ENCODE peak calls at places on chromosomes 13 and 19, in ten cellular contexts. G, L, U, H, X, T, M, R, W and O are unnamed samples.

GRCh38 chr13:62251734-62252133 is 836.1 kb upstream of the PCDH20 start:
- DNase-seq in G (no peak), L (no peak), U (no peak), H (no peak), X (no peak), T (no peak), M (no peak), R (no peak), W (no peak), O (no peak)

GRCh38 chr19:40976724-40977123 is 14.4 kb upstream of the CYP2B6 start:
- DNase-seq in G (no peak), L (no peak), U (no peak), H (no peak), X (no peak), T (no peak), M (no peak), R (no peak), W (no peak), O (no peak)

GRCh38 chr19:15551183-15552004 is 43.1 kb downstream of the CYP4F22 start:
- DNase-seq in G (peak), L (peak), U (peak), H (no peak), X (peak), T (no peak), M (peak), R (peak), W (no peak), O (peak)

GRCh38 chr19:21668072-21668471 is 99.3 kb downstream of the ZNF100 start:
- DNase-seq in G (no peak), L (no peak), U (no peak), H (no peak), X (no peak), T (no peak), M (no peak), R (no peak), W (no peak), O (no peak)

GRCh38 chr13:99074693-99075092 is 96.8 kb upstream of the DOCK9 start:
- DNase-seq in G (no peak), L (no peak), U (no peak), H (no peak), X (no peak), T (no peak), M (no peak), R (no peak), W (no peak), O (no peak)

GRCh38 chr19:18869231-18869575 is 26.8 kb downstream of the CERS1 start:
- DNase-seq in G (no peak), L (no peak), U (no peak), H (no peak), X (no peak), T (no peak), M (peak), R (no peak), W (no peak), O (no peak)

GRCh38 chr13:75704942-75705320 is 68.8 kb downstream of the LMO7 start:
- DNase-seq in G (peak), L (no peak), U (no peak), H (no peak), X (no peak), T (no peak), M (peak), R (no peak), W (no peak), O (peak)

GRCh38 chr13:111156421-111156820 is 41.3 kb downstream of the ARHGEF7 start:
- DNase-seq in G (no peak), L (no peak), U (no peak), H (no peak), X (no peak), T (no peak), M (no peak), R (no peak), W (no peak), O (no peak)